ENCODE peak calls at places on chromosome 3, in five cellular contexts. One of them, this sample, is unnamed.
A peak's percentile ranks its signal among the peaks of the same experiment; 100 is the strongest.

GRCh38 chr3:81443948-81444347 is 317.5 kb downstream of the GBE1 start:
- DNase-seq in nephron progenitor cell: no peak
- DNase-seq in H9: no peak
- DNase-seq in iPS DF 6.9: no peak
- DNase-seq in fibroblast of mammary gland: peak; percentile 84
- DNase-seq in this sample: no peak

GRCh38 chr3:48788544-48789162 is 59.0 kb downstream of the PRKAR2A start:
- DNase-seq in nephron progenitor cell: no peak
- DNase-seq in H9: no peak
- DNase-seq in iPS DF 6.9: no peak
- DNase-seq in fibroblast of mammary gland: no peak
- DNase-seq in this sample: no peak

GRCh38 chr3:74643636-74644035 is 29.2 kb upstream of the CNTN3 start:
- DNase-seq in nephron progenitor cell: peak; percentile 54
- DNase-seq in H9: no peak
- DNase-seq in iPS DF 6.9: no peak
- DNase-seq in fibroblast of mammary gland: peak; percentile 91
- DNase-seq in this sample: no peak

GRCh38 chr3:171385086-171385485 is 75.1 kb downstream of the TNIK start:
- DNase-seq in nephron progenitor cell: no peak
- DNase-seq in H9: no peak
- DNase-seq in iPS DF 6.9: no peak
- DNase-seq in fibroblast of mammary gland: no peak
- DNase-seq in this sample: no peak

GRCh38 chr3:20035019-20035418 is 5.2 kb upstream of the KAT2B start:
- DNase-seq in nephron progenitor cell: no peak
- DNase-seq in H9: no peak
- DNase-seq in iPS DF 6.9: no peak
- DNase-seq in fibroblast of mammary gland: no peak
- DNase-seq in this sample: no peak

GRCh38 chr3:66795365-66795764 is 202.7 kb upstream of the KBTBD8 start:
- DNase-seq in nephron progenitor cell: no peak
- DNase-seq in H9: no peak
- DNase-seq in iPS DF 6.9: no peak
- DNase-seq in fibroblast of mammary gland: peak; percentile 59
- DNase-seq in this sample: no peak

GRCh38 chr3:180617049-180617448 is 15.1 kb downstream of the TTC14 start:
- DNase-seq in nephron progenitor cell: no peak
- DNase-seq in H9: no peak
- DNase-seq in iPS DF 6.9: no peak
- DNase-seq in fibroblast of mammary gland: peak; percentile 7
- DNase-seq in this sample: no peak

GRCh38 chr3:122493296-122493695 is 21.4 kb downstream of the KPNA1 start:
- DNase-seq in nephron progenitor cell: no peak
- DNase-seq in H9: no peak
- DNase-seq in iPS DF 6.9: no peak
- DNase-seq in fibroblast of mammary gland: peak; percentile 59
- DNase-seq in this sample: no peak

GRCh38 chr3:182690163-182690562 is 103.1 kb upstream of the ATP11B start:
- DNase-seq in nephron progenitor cell: no peak
- DNase-seq in H9: no peak
- DNase-seq in iPS DF 6.9: no peak
- DNase-seq in fibroblast of mammary gland: no peak
- DNase-seq in this sample: no peak

GRCh38 chr3:194577985-194578905 is 55.0 kb downstream of the TMEM44 start:
- DNase-seq in nephron progenitor cell: no peak
- DNase-seq in H9: no peak
- DNase-seq in iPS DF 6.9: no peak
- DNase-seq in fibroblast of mammary gland: peak; percentile 96
- DNase-seq in this sample: no peak

GRCh38 chr3:95810468-95810867 is 1003.9 kb upstream of the EPHA6 start:
- DNase-seq in nephron progenitor cell: no peak
- DNase-seq in H9: no peak
- DNase-seq in iPS DF 6.9: no peak
- DNase-seq in fibroblast of mammary gland: no peak
- DNase-seq in this sample: no peak

GRCh38 chr3:127803619-127804018 is 18.7 kb downstream of the MGLL start:
- DNase-seq in nephron progenitor cell: no peak
- DNase-seq in H9: no peak
- DNase-seq in iPS DF 6.9: no peak
- DNase-seq in fibroblast of mammary gland: peak; percentile 98
- DNase-seq in this sample: no peak

GRCh38 chr3:187694801-187695200 is 7.6 kb downstream of the RTP2 start:
- DNase-seq in nephron progenitor cell: no peak
- DNase-seq in H9: no peak
- DNase-seq in iPS DF 6.9: no peak
- DNase-seq in fibroblast of mammary gland: peak; percentile 31
- DNase-seq in this sample: no peak

GRCh38 chr3:187610926-187611545 is 59.2 kb downstream of the SST start:
- DNase-seq in nephron progenitor cell: no peak
- DNase-seq in H9: no peak
- DNase-seq in iPS DF 6.9: no peak
- DNase-seq in fibroblast of mammary gland: peak; percentile 69
- DNase-seq in this sample: no peak

GRCh38 chr3:71873093-71873611 is 88.2 kb upstream of the PROK2 start:
- DNase-seq in nephron progenitor cell: no peak
- DNase-seq in H9: peak; percentile 41
- DNase-seq in iPS DF 6.9: no peak
- DNase-seq in fibroblast of mammary gland: no peak
- DNase-seq in this sample: no peak

GRCh38 chr3:187101184-187102072 is 37.9 kb downstream of the RPL39L start:
- DNase-seq in nephron progenitor cell: no peak
- DNase-seq in H9: no peak
- DNase-seq in iPS DF 6.9: no peak
- DNase-seq in fibroblast of mammary gland: peak; percentile 73
- DNase-seq in this sample: peak; percentile 53

GRCh38 chr3:8443829-8444791 is 57.5 kb upstream of the LMCD1 start:
- DNase-seq in nephron progenitor cell: peak; percentile 73
- DNase-seq in H9: peak; percentile 81
- DNase-seq in iPS DF 6.9: peak; percentile 47
- DNase-seq in fibroblast of mammary gland: peak; percentile 99
- DNase-seq in this sample: no peak

GRCh38 chr3:24290596-24290995 is 204.1 kb downstream of the THRB start:
- DNase-seq in nephron progenitor cell: no peak
- DNase-seq in H9: no peak
- DNase-seq in iPS DF 6.9: no peak
- DNase-seq in fibroblast of mammary gland: no peak
- DNase-seq in this sample: no peak

GRCh38 chr3:139954146-139954545 is 19.2 kb downstream of the CLSTN2 start:
- DNase-seq in nephron progenitor cell: no peak
- DNase-seq in H9: no peak
- DNase-seq in iPS DF 6.9: no peak
- DNase-seq in fibroblast of mammary gland: no peak
- DNase-seq in this sample: no peak

GRCh38 chr3:48776854-48777253 is 59.8 kb upstream of the IP6K2 start:
- DNase-seq in nephron progenitor cell: no peak
- DNase-seq in H9: no peak
- DNase-seq in iPS DF 6.9: no peak
- DNase-seq in fibroblast of mammary gland: no peak
- DNase-seq in this sample: no peak

GRCh38 chr3:42411429-42411828 is 1.0 kb upstream of the LYZL4 start:
- DNase-seq in nephron progenitor cell: no peak
- DNase-seq in H9: no peak
- DNase-seq in iPS DF 6.9: no peak
- DNase-seq in fibroblast of mammary gland: no peak
- DNase-seq in this sample: no peak

GRCh38 chr3:97306226-97306625 is 458.3 kb upstream of the ARL6 start:
- DNase-seq in nephron progenitor cell: no peak
- DNase-seq in H9: no peak
- DNase-seq in iPS DF 6.9: no peak
- DNase-seq in fibroblast of mammary gland: no peak
- DNase-seq in this sample: no peak

This sample was measured in activated CD4-positive, CD25-positive, alpha-beta regulatory T cell treated with anti-CD3 and anti-CD28 coated beads, Interleukin-2, amount 50 U/mL, for 72 hours.